ENCODE peak calls at places on chromosomes 13 and 19, in five cellular contexts. V is RWPE1, Z is hepatocyte, I is NCI-H510A, F is adipocyte. J is an unnamed sample.

GRCh38 chr13:96474158-96474606 is 384.3 kb downstream of the HS6ST3 start:
- DNase-seq in F (no peak), V (no peak), Z (no peak), I (no peak), J (no peak)

GRCh38 chr19:38034153-38034835 is 127.3 kb downstream of the SIPA1L3 start:
- DNase-seq in V (no peak), F (no peak), I (no peak), Z (no peak), J (no peak)

GRCh38 chr13:111517641-111518010 is 197.2 kb downstream of the TEX29 start:
- DNase-seq in F (no peak), V (no peak), I (no peak), Z (no peak), J (no peak)

GRCh38 chr13:24281188-24282008 is 28.0 kb upstream of the C1QTNF9 start:
- DNase-seq in I (no peak), Z (no peak), V (no peak), F (no peak), J (no peak)

GRCh38 chr13:36997716-36998427 is 1.3 kb downstream of the ALG5 start:
- DNase-seq in V (no peak), F (peak; percentile 61), I (no peak), Z (no peak), J (no peak)

GRCh38 chr19:48249502-48250014 is 6.2 kb downstream of the CARD8 start:
- DNase-seq in I (no peak), F (no peak), V (no peak), Z (no peak), J (peak; percentile 97)

GRCh38 chr19:19531951-19532805 is 3.5 kb downstream of the YJEFN3 start:
- DNase-seq in I (peak; percentile 54), F (peak; percentile 92), Z (peak; percentile 88), V (peak; percentile 67), J (no peak)

GRCh38 chr19:58181902-58182576 is 822 bp upstream of the ZNF274 start:
- DNase-seq in V (no peak), I (no peak), F (peak; percentile 9), Z (no peak), J (no peak)

GRCh38 chr13:24683833-24684599 is 3.8 kb downstream of the ATP12A start:
- DNase-seq in Z (peak; percentile 72), V (peak; percentile 71), I (peak; percentile 39), F (peak; percentile 59), J (no peak)

GRCh38 chr19:18137242-18137641 is 15.7 kb upstream of the PIK3R2 start:
- DNase-seq in Z (no peak), V (no peak), I (no peak), F (no peak), J (no peak)

GRCh38 chr13:102609696-102610095 is 12.9 kb downstream of the TPP2 start:
- DNase-seq in I (no peak), F (no peak), V (no peak), Z (no peak), J (no peak)

GRCh38 chr13:23510544-23510916 is 59.7 kb upstream of the TNFRSF19 start:
- DNase-seq in I (no peak), Z (no peak), V (no peak), F (peak; percentile 73), J (no peak)

GRCh38 chr13:21218351-21219043 is 42.0 kb downstream of the MRPL57 start:
- DNase-seq in I (no peak), F (no peak), V (no peak), Z (no peak), J (no peak)

GRCh38 chr13:27131202-27131623 is 40.4 kb downstream of the USP12 start:
- DNase-seq in V (peak; percentile 69), Z (peak; percentile 53), F (no peak), I (no peak), J (no peak)

GRCh38 chr13:114119196-114119595 is 13.2 kb downstream of the RASA3 start:
- DNase-seq in I (no peak), F (peak; percentile 92), Z (peak; percentile 80), V (peak; percentile 70), J (peak; percentile 85)

GRCh38 chr19:6156033-6156432 is 20.6 kb downstream of the ACSBG2 start:
- DNase-seq in V (no peak), I (no peak), Z (no peak), F (no peak), J (no peak)

GRCh38 chr13:51004918-51005460 is 95.4 kb downstream of the RNASEH2B start:
- DNase-seq in Z (no peak), V (no peak), F (no peak), I (no peak), J (no peak)

GRCh38 chr13:75505327-75505726 is 23.4 kb upstream of the TBC1D4 start:
- DNase-seq in Z (no peak), F (no peak), V (no peak), I (no peak), J (no peak)

GRCh38 chr13:94115054-94115453 is 364.4 kb downstream of the DCT start:
- DNase-seq in V (no peak), Z (no peak), I (no peak), F (no peak), J (no peak)

GRCh38 chr13:53637971-53638547 is 609.4 kb downstream of the OLFM4 start:
- DNase-seq in F (no peak), V (no peak), I (no peak), Z (no peak), J (no peak)

GRCh38 chr19:33311326-33311682 is 9.0 kb upstream of the CEBPA start:
- DNase-seq in V (no peak), F (no peak), I (no peak), Z (no peak), J (no peak)

GRCh38 chr13:100818706-100819105 is 144.1 kb upstream of the TMTC4 start:
- DNase-seq in Z (no peak), F (no peak), V (no peak), I (no peak), J (no peak)

GRCh38 chr19:46818812-46819211 is 30.4 kb upstream of the SLC1A5 start:
- DNase-seq in F (peak; percentile 24), V (no peak), I (no peak), Z (no peak), J (no peak)

GRCh38 chr13:56332671-56333070 is 808.0 kb upstream of the PRR20A start:
- DNase-seq in Z (no peak), V (no peak), F (no peak), I (no peak), J (no peak)

GRCh38 chr13:97385146-97385545 is 48.8 kb upstream of the RAP2A start:
- DNase-seq in Z (no peak), F (peak; percentile 28), I (no peak), V (no peak), J (no peak)

GRCh38 chr13:114096811-114097503 is 35.5 kb downstream of the RASA3 start:
- DNase-seq in Z (no peak), V (no peak), I (no peak), F (no peak), J (no peak)

GRCh38 chr19:38036707-38037106 is 129.7 kb downstream of the SIPA1L3 start:
- DNase-seq in F (no peak), I (no peak), Z (no peak), V (no peak), J (no peak)

GRCh38 chr19:33564836-33565338 is 43.3 kb upstream of the PEPD start:
- DNase-seq in I (no peak), V (no peak), F (no peak), Z (no peak), J (no peak)

GRCh38 chr19:18418725-18419194 is 438 bp upstream of the SSBP4 start:
- DNase-seq in I (no peak), F (no peak), Z (no peak), V (no peak), J (no peak)

GRCh38 chr13:20721454-20722357 is 18.2 kb downstream of the IL17D start:
- DNase-seq in Z (peak; percentile 57), F (peak; percentile 72), I (no peak), V (peak; percentile 49), J (no peak)

J was measured in glomerular endothelial cell.